ENCODE peak calls at places on chromosome 17, in ten cellular contexts. I is type B pancreatic cell; G is mucosa of gallbladder; L is naive thymus-derived CD8-positive, alpha-beta T cell; U is NCI-H1436; V is hepatocyte; R is D341Med; Q is hypothalamus; C is Right ventricle myocardium superior; N is T1000. E is an unnamed sample.

GRCh38 chr17:27965224-27965623 is 72.1 kb upstream of the LYRM9 start:
- DNase-seq in C (no peak), L (no peak), Q (no peak), G (no peak), R (no peak), N (no peak), V (no peak), U (no peak), I (no peak), E (no peak)

GRCh38 chr17:64028874-64029464 is 8.5 kb upstream of the ICAM2 start:
- DNase-seq in G (peak; percentile 71), Q (peak; percentile 35), C (peak; percentile 63), L (peak; percentile 48), V (peak; percentile 78), I (peak; percentile 67), R (peak; percentile 86), N (peak; percentile 66), U (peak; percentile 61), E (peak; percentile 64)

GRCh38 chr17:38885728-38886642 is 16.1 kb downstream of the LASP1 start:
- DNase-seq in U (no peak), V (peak; percentile 67), I (no peak), Q (peak; percentile 76), L (no peak), R (peak; percentile 92), G (no peak), C (no peak), N (no peak), E (no peak)

GRCh38 chr17:41772218-41772585 is 14.3 kb downstream of the JUP start:
- DNase-seq in C (no peak), N (no peak), V (peak; percentile 84), L (no peak), U (no peak), I (no peak), R (no peak), Q (no peak), G (peak; percentile 78), E (no peak)

GRCh38 chr17:76888661-76889060 is 20.5 kb downstream of the MGAT5B start:
- DNase-seq in C (no peak), Q (no peak), L (no peak), V (no peak), U (no peak), I (no peak), G (no peak), N (no peak), R (no peak), E (no peak)

GRCh38 chr17:54968954-54969400 is 412 bp downstream of the STXBP4 start:
- DNase-seq in C (no peak), L (peak; percentile 6), U (no peak), R (no peak), I (no peak), G (no peak), N (no peak), Q (no peak), V (peak; percentile 40), E (peak; percentile 9)

GRCh38 chr17:29124931-29125270 is 55.3 kb downstream of the MYO18A start:
- DNase-seq in C (peak; percentile 68), R (no peak), U (no peak), L (no peak), Q (no peak), I (no peak), G (peak; percentile 90), V (no peak), N (no peak), E (no peak)

GRCh38 chr17:82241183-82241925 is 12.5 kb downstream of the SLC16A3 start:
- DNase-seq in Q (peak; percentile 64), R (no peak), G (peak; percentile 80), C (peak; percentile 90), L (no peak), U (no peak), V (no peak), N (peak; percentile 81), I (no peak), E (peak; percentile 89)

GRCh38 chr17:45302649-45303173 is 14.1 kb downstream of the MAP3K14 start:
- DNase-seq in R (no peak), V (no peak), L (no peak), G (no peak), Q (no peak), I (no peak), C (no peak), U (no peak), N (peak; percentile 55), E (no peak)

GRCh38 chr17:11245792-11246191 is 4.8 kb downstream of the SHISA6 start:
- DNase-seq in G (no peak), C (no peak), V (no peak), I (no peak), L (no peak), U (no peak), R (no peak), N (no peak), Q (peak; percentile 9), E (no peak)

GRCh38 chr17:60094754-60095153 is 16.0 kb upstream of the HEATR6 start:
- DNase-seq in R (no peak), N (no peak), V (no peak), G (no peak), L (no peak), I (no peak), U (no peak), C (no peak), Q (no peak), E (no peak)

E was measured in HL-60.